ENCODE peak calls at places on chromosomes 12 and 14, in six cellular contexts. T is tibial artery; D is NCI-H524; O is progenitor cell of endocrine pancreas; R is H9; F is effector memory CD8-positive, alpha-beta T cell. Q is an unnamed sample.

GRCh38 chr14:90968025-90968424 is 92.4 kb downstream of the RPS6KA5 start:
- DNase-seq in F (no peak), R (no peak), O (no peak), T (no peak), D (no peak), Q (peak)

GRCh38 chr14:72758420-72758819 is 135.5 kb downstream of the DPF3 start:
- DNase-seq in R (no peak), T (no peak), D (no peak), O (no peak), F (no peak), Q (no peak)

GRCh38 chr14:29637406-29637805 is 290.2 kb downstream of the PRKD1 start:
- DNase-seq in F (no peak), R (no peak), O (no peak), T (peak), D (no peak), Q (peak)

GRCh38 chr14:74959596-74960180 is 4.3 kb upstream of the PGF start:
- DNase-seq in O (no peak), R (no peak), D (no peak), T (no peak), F (no peak), Q (no peak)

GRCh38 chr14:30966415-30967363 is 58.8 kb upstream of the AP4S1 start:
- DNase-seq in D (no peak), F (no peak), O (no peak), T (no peak), R (no peak), Q (no peak)

GRCh38 chr12:46224401-46224800 is 44.4 kb downstream of the SLC38A1 start:
- DNase-seq in F (no peak), O (no peak), D (no peak), R (no peak), T (peak), Q (no peak)

GRCh38 chr12:64221656-64222010 is 463 bp downstream of the KICS2 start:
- DNase-seq in O (peak), F (no peak), T (peak), D (peak), R (peak), Q (peak)

GRCh38 chr12:71755146-71755892 is 656 bp downstream of the RAB21 start:
- DNase-seq in R (no peak), T (peak), O (no peak), F (peak), D (peak), Q (peak)

GRCh38 chr14:86934196-86934595 is 1058.8 kb downstream of the GALC start:
- DNase-seq in D (peak), T (no peak), R (no peak), O (no peak), F (no peak), Q (no peak)

GRCh38 chr12:113056631-113057488 is at the start of gene DTX1:
- DNase-seq in F (peak), D (no peak), O (no peak), R (no peak), T (no peak), Q (no peak)

GRCh38 chr14:86055512-86055911 is 525.6 kb downstream of the FLRT2 start:
- DNase-seq in O (no peak), D (peak), F (no peak), T (no peak), R (no peak), Q (peak)

GRCh38 chr12:71810905-71811304 is 28.7 kb upstream of the TBC1D15 start:
- DNase-seq in R (no peak), D (no peak), O (no peak), T (no peak), F (no peak), Q (peak)

GRCh38 chr14:68106917-68107316 is 287.3 kb downstream of the RAD51B start:
- DNase-seq in F (no peak), O (no peak), D (no peak), R (no peak), T (no peak), Q (no peak)

GRCh38 chr12:131674373-131674772 is 36.5 kb upstream of the SFSWAP start:
- DNase-seq in R (no peak), T (peak), O (no peak), D (no peak), F (no peak), Q (no peak)

GRCh38 chr14:93811611-93812010 is 23.3 kb upstream of the PRIMA1 start:
- DNase-seq in R (no peak), O (no peak), F (no peak), T (no peak), D (no peak), Q (no peak)

GRCh38 chr14:90383731-90384542 is 12.9 kb upstream of the CALM1 start:
- DNase-seq in D (peak), O (peak), R (peak), T (peak), F (peak), Q (peak)

GRCh38 chr12:71636704-71637115 is 26.9 kb downstream of the ZFC3H1 start:
- DNase-seq in R (no peak), O (no peak), F (peak), T (no peak), D (peak), Q (peak)